ENCODE peak calls at places on chromosomes 13 and 19, in four cellular contexts. S is choroid plexus epithelial cell, D is WTC11, Z is AG04449. T is an unnamed sample.

GRCh38 chr19:13795595-13796300 is 505 bp downstream of the ZSWIM4 start:
- DNase-seq in S (peak), D (peak), Z (no peak), T (no peak)

GRCh38 chr19:55156202-55157063 is 1.1 kb downstream of the TNNI3 start:
- DNase-seq in Z (no peak), D (peak), S (peak), T (no peak)

GRCh38 chr19:48249502-48250014 is 6.2 kb downstream of the CARD8 start:
- DNase-seq in D (no peak), S (peak), Z (no peak), T (no peak)

GRCh38 chr19:4976412-4977298 is 7.7 kb downstream of the KDM4B start:
- DNase-seq in Z (no peak), D (peak), S (peak), T (peak)

GRCh38 chr13:43270043-43270830 is 246.9 kb downstream of the DNAJC15 start:
- DNase-seq in D (no peak), Z (no peak), S (no peak), T (no peak)

GRCh38 chr19:4676955-4677731 is 7.0 kb upstream of the MYDGF start:
- DNase-seq in Z (no peak), S (peak), D (peak), T (peak)

GRCh38 chr19:31002852-31003251 is 346.4 kb downstream of the TSHZ3 start:
- DNase-seq in D (no peak), S (no peak), Z (no peak), T (no peak)

GRCh38 chr13:61183670-61184069 is 232.0 kb downstream of the PCDH20 start:
- DNase-seq in Z (no peak), D (no peak), S (no peak), T (no peak)

GRCh38 chr13:26987614-26988013 is 184.0 kb downstream of the USP12 start:
- DNase-seq in D (no peak), Z (no peak), S (no peak), T (no peak)

GRCh38 chr13:48816696-48817095 is 159.0 kb upstream of the FNDC3A start:
- DNase-seq in S (no peak), Z (no peak), D (no peak), T (no peak)

GRCh38 chr13:100517135-100517534 is 71.5 kb downstream of the GGACT start:
- DNase-seq in Z (no peak), S (peak), D (no peak), T (no peak)

GRCh38 chr19:48644839-48645651 is 942 bp downstream of the CA11 start:
- DNase-seq in Z (no peak), S (peak), D (peak), T (no peak)

GRCh38 chr19:16112778-16113177 is 1.1 kb downstream of the RAB8A start:
- DNase-seq in D (no peak), Z (no peak), S (no peak), T (no peak)

GRCh38 chr19:22882797-22883196 is 50.7 kb downstream of the ZNF723 start:
- DNase-seq in D (no peak), Z (no peak), S (peak), T (peak)

GRCh38 chr13:57832187-57832586 is 200.6 kb downstream of the PCDH17 start:
- DNase-seq in S (no peak), D (no peak), Z (no peak), T (no peak)

GRCh38 chr13:25752957-25753540 is 298.8 kb downstream of the SHISA2 start:
- DNase-seq in Z (no peak), D (no peak), S (peak), T (peak)

GRCh38 chr19:39212377-39212742 is 8.3 kb upstream of the SYCN start:
- DNase-seq in S (peak), D (peak), Z (no peak), T (no peak)

GRCh38 chr13:23087884-23088283 is 92.9 kb upstream of the SGCG start:
- DNase-seq in Z (no peak), S (peak), D (peak), T (no peak)

GRCh38 chr19:58476498-58477015 is 405 bp downstream of the ZNF446 start:
- DNase-seq in Z (no peak), D (no peak), S (peak), T (no peak)

GRCh38 chr19:12672744-12673143 is 6.1 kb downstream of the WDR83 start:
- DNase-seq in Z (no peak), D (no peak), S (no peak), T (no peak)

GRCh38 chr13:43331676-43332075 is 308.3 kb downstream of the DNAJC15 start:
- DNase-seq in D (no peak), S (peak), Z (no peak), T (no peak)

GRCh38 chr19:10761443-10762242 is 43.8 kb downstream of the DNM2 start:
- DNase-seq in Z (no peak), D (peak), S (no peak), T (no peak)

GRCh38 chr13:44576396-44577235 is 486 bp upstream of the TSC22D1 start:
- DNase-seq in Z (no peak), D (peak), S (no peak), T (no peak)

GRCh38 chr13:104975272-104975671 is 1560.2 kb downstream of the EFNB2 start:
- DNase-seq in Z (no peak), S (no peak), D (no peak), T (no peak)

GRCh38 chr13:27113436-27113835 is 58.2 kb downstream of the USP12 start:
- DNase-seq in S (no peak), D (no peak), Z (no peak), T (no peak)

GRCh38 chr13:97018029-97018819 is 23.9 kb upstream of the OXGR1 start:
- DNase-seq in D (peak), S (peak), Z (no peak), T (peak)

GRCh38 chr19:54482889-54483288 is 9.8 kb upstream of the CDC42EP5 start:
- DNase-seq in Z (no peak), S (no peak), D (no peak), T (no peak)

DNA sequence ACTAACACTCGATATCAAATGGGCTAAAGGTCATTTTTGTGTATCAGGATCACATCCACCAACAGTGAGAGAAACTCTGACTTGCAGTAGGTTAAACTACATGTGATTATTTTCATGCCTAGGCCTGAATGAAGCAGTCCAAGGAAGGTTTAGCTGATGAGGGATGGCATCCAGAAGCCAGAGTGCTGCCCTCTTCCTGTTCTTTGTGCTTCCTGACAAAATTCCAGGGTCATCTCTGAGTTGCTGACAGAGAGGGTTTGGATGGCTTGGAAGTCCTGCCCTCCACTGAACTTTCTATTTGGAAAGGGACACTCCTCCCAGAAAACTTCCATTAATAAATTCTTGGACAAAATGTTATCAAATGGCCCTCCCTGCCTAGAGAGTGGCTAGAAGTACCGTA is 728.3 kb upstream of the SLC10A2 start:
- DNase-seq in Z (no peak), D (no peak), S (no peak), T (no peak)
- TF ChIP-seq CTCF in Z (no peak), D (no peak), S (no peak), T (no peak)

GRCh38 chr13:102244617-102245227 is 157.1 kb downstream of the FGF14 start:
- DNase-seq in D (no peak), Z (no peak), S (no peak), T (no peak)

GRCh38 chr13:102255409-102255808 is 146.4 kb downstream of the FGF14 start:
- DNase-seq in S (no peak), D (no peak), Z (no peak), T (no peak)

GRCh38 chr13:102251817-102252216 is 150.0 kb downstream of the FGF14 start:
- DNase-seq in Z (no peak), S (no peak), D (no peak), T (no peak)

GRCh38 chr13:102250448-102250847 is 151.4 kb downstream of the FGF14 start:
- DNase-seq in S (no peak), D (no peak), Z (no peak), T (no peak)
- TF ChIP-seq CTCF in S (no peak), D (no peak), Z (no peak), T (no peak)

GRCh38 chr13:38900188-38900587 is 90.4 kb downstream of the STOML3 start:
- DNase-seq in S (peak), D (peak), Z (no peak), T (no peak)
- TF ChIP-seq CTCF in S (peak), D (no peak), Z (no peak), T (peak)

DNA sequence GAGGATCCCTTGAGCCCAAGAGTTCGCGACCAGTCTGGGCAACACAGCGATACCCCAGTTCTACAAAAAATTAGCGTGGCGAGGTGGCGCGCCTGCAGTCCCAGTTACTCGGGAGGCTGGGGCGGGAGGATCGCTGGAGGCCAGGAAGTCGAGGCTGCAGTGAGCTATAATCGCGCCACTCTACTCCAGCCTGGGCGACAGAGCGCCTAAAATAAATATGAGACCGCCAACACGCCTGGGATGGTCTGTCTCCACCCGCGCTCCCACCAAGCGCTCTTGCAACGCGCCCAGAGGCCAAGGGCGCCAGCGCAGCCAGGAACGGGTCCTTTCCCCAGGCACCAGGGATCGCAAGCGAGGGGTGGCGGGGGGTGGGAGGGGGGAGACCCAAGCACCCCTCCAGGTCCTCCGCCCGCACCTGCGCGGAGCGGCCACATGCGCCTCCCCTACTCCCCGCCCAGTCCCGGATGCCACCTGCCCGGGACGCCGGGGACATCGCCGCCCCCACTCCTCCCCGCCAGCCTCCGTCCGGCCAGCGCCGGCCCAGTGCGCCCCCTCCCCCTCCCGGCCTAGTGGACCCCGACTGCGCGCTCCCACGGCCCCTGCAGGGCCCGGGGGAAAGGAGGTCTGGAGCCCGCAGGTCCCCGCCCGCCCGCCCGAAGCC is 441 bp downstream of the RHPN2 start:
- DNase-seq in D (peak), S (no peak), Z (no peak), T (no peak)
- TF ChIP-seq CTCF in D (no peak), S (no peak), Z (no peak), T (no peak)

GRCh38 chr13:110154370-110155031 is 152.5 kb downstream of the COL4A1 start:
- DNase-seq in Z (no peak), D (no peak), S (no peak), T (no peak)

GRCh38 chr13:110155072-110155471 is 151.9 kb downstream of the COL4A1 start:
- DNase-seq in S (no peak), D (peak), Z (no peak), T (no peak)

GRCh38 chr13:110156186-110157065 is 150.5 kb downstream of the COL4A1 start:
- DNase-seq in S (peak), Z (no peak), D (no peak), T (no peak)

GRCh38 chr13:110158201-110158600 is 148.8 kb downstream of the COL4A1 start:
- DNase-seq in D (no peak), Z (no peak), S (no peak), T (no peak)

GRCh38 chr13:110157718-110158117 is 149.2 kb downstream of the COL4A1 start:
- DNase-seq in Z (no peak), S (no peak), D (no peak), T (no peak)
- TF ChIP-seq CTCF in Z (no peak), S (no peak), D (no peak), T (no peak)

DNA sequence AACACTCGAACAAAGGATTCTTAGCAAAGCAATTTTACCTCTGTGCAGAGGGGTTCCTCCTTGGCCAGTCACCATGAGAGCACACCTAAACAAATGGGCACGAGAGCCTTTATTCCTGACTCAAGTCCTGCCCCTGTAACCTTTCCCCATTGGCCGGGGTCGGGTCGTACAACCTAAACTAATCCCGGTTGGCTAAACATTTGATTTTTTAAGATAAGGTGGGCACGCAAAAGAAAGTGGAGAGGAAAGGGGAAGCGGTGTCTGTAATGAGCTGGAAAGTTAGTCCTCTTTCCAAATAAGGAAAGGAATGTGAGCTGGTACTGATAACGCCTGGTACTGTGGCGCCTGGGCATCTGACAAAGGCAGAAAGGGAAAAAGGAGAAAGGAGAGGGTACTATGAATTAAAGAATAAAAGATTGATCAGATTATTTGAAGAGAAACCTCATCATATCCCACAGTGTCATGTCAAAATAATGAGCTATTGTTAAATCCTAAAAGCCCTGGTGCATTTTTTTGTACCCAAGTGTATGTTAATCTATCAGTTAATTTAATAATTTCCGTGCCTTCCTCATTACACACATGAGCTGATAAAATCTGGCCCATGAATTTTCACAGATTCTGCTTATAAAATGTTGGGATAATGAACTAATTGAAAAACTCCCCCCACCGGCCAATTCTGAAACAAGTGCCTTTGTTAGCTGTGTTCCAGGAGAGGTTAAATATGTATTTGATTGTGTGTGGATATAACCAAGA is 335.7 kb downstream of the RFC3 start:
- DNase-seq in D (no peak), Z (no peak), S (no peak), T (no peak)
- TF ChIP-seq CTCF in D (no peak), Z (no peak), S (no peak), T (no peak)

GRCh38 chr19:18611327-18612050 is 1.2 kb upstream of the TMEM59L start:
- DNase-seq in D (peak), Z (no peak), S (no peak), T (no peak)
- TF ChIP-seq CTCF in D (no peak), Z (no peak), S (no peak), T (no peak)